ENCODE peak calls at places on chromosome 20, in five cellular contexts. One of them, this sample, is unnamed.

GRCh38 chr20:5153612-5154542 is 27.1 kb downstream of the CDS2 start:
- DNase-seq in body of pancreas: no peak
- DNase-seq in effector memory CD8-positive, alpha-beta T cell: no peak
- DNase-seq in Ammon's horn: no peak
- DNase-seq in NCI-H774: no peak
- DNase-seq in this sample: no peak

GRCh38 chr20:50844430-50845100 is 49.7 kb downstream of the BCAS4 start:
- DNase-seq in body of pancreas: no peak
- DNase-seq in effector memory CD8-positive, alpha-beta T cell: peak
- DNase-seq in Ammon's horn: no peak
- DNase-seq in NCI-H774: no peak
- DNase-seq in this sample: no peak

GRCh38 chr20:5039255-5039657 is 37.9 kb upstream of the SLC23A2 start:
- DNase-seq in body of pancreas: no peak
- DNase-seq in effector memory CD8-positive, alpha-beta T cell: peak
- DNase-seq in Ammon's horn: no peak
- DNase-seq in NCI-H774: no peak
- DNase-seq in this sample: no peak

GRCh38 chr20:15890358-15890982 is 682.8 kb downstream of the KIF16B start:
- DNase-seq in body of pancreas: no peak
- DNase-seq in effector memory CD8-positive, alpha-beta T cell: no peak
- DNase-seq in Ammon's horn: no peak
- DNase-seq in NCI-H774: no peak
- DNase-seq in this sample: no peak

GRCh38 chr20:24423794-24424307 is 45.6 kb upstream of the SYNDIG1 start:
- DNase-seq in body of pancreas: no peak
- DNase-seq in effector memory CD8-positive, alpha-beta T cell: no peak
- DNase-seq in Ammon's horn: no peak
- DNase-seq in NCI-H774: no peak
- DNase-seq in this sample: no peak

GRCh38 chr20:58271596-58272460 is 37.7 kb upstream of the RAB22A start:
- DNase-seq in body of pancreas: no peak
- DNase-seq in effector memory CD8-positive, alpha-beta T cell: no peak
- DNase-seq in Ammon's horn: no peak
- DNase-seq in NCI-H774: no peak
- DNase-seq in this sample: no peak

GRCh38 chr20:51562334-51563140 is 20.0 kb upstream of the NFATC2 start:
- DNase-seq in body of pancreas: peak
- DNase-seq in effector memory CD8-positive, alpha-beta T cell: no peak
- DNase-seq in Ammon's horn: peak
- DNase-seq in NCI-H774: no peak
- DNase-seq in this sample: peak

GRCh38 chr20:8932192-8933150 is 136.4 kb upstream of the PLCB4 start:
- DNase-seq in body of pancreas: no peak
- DNase-seq in effector memory CD8-positive, alpha-beta T cell: no peak
- DNase-seq in Ammon's horn: peak
- DNase-seq in NCI-H774: no peak
- DNase-seq in this sample: no peak

GRCh38 chr20:5065489-5066383 is 54.0 kb downstream of the PCNA start:
- DNase-seq in body of pancreas: peak
- DNase-seq in effector memory CD8-positive, alpha-beta T cell: no peak
- DNase-seq in Ammon's horn: peak
- DNase-seq in NCI-H774: no peak
- DNase-seq in this sample: no peak